ENCODE peak calls at places on chromosomes 12 and 14, in eight cellular contexts. T is left ventricle myocardium inferior, J is HCT116, B is adrenal gland, I is endodermal cell, X is pancreas, L is spleen, S is aorta. D is an unnamed sample. For H3K27me3, the result is how much of the 10 kb centered on the place peaks cover.

GRCh38 chr12:75876843-75877587 is 154.6 kb downstream of the PHLDA1 start:
- DNase-seq in I (peak), S (no peak), L (no peak), X (no peak), T (no peak), J (no peak), B (no peak), D (no peak)

GRCh38 chr14:96090441-96091148 is 51.4 kb downstream of the C14orf132 start:
- DNase-seq in T (peak), I (no peak), J (no peak), L (peak), S (peak), B (peak), X (peak), D (no peak)

GRCh38 chr12:6767592-6768384 is 1.6 kb downstream of the PTMS start:
- DNase-seq in S (no peak), T (no peak), J (no peak), I (peak), B (no peak), L (no peak), X (no peak), D (no peak)

GRCh38 chr12:80064269-80064668 is 35.1 kb upstream of the OTOGL start:
- DNase-seq in J (no peak), L (no peak), X (no peak), B (no peak), S (no peak), T (no peak), I (no peak), D (no peak)

GRCh38 chr12:106145539-106146447 is 7.0 kb upstream of the NUAK1 start:
- DNase-seq in B (peak), T (peak), X (peak), J (no peak), L (no peak), S (no peak), I (peak), D (no peak)

GRCh38 chr14:55031190-55031589 is 4.2 kb downstream of the SOCS4 start:
- DNase-seq in X (no peak), L (no peak), T (no peak), S (no peak), B (no peak), J (no peak), I (no peak), D (no peak)

GRCh38 chr14:64970041-64970440 is 2.1 kb downstream of the RAB15 start:
- DNase-seq in B (no peak), T (no peak), L (no peak), I (no peak), J (no peak), S (no peak), X (no peak), D (no peak)

GRCh38 chr12:55830601-55831406 is 1.4 kb upstream of the DNAJC14 start:
- DNase-seq in T (peak), L (peak), J (no peak), X (peak), B (peak), I (peak), S (peak), D (peak)

GRCh38 chr12:106248849-106249371 is 1.1 kb upstream of the CKAP4 start:
- DNase-seq in I (peak), X (no peak), T (no peak), B (peak), J (no peak), L (peak), S (no peak), D (peak)

GRCh38 chr12:131129839-131130238 is 176.1 kb downstream of the ADGRD1 start:
- DNase-seq in S (peak), B (no peak), T (no peak), L (peak), J (no peak), I (no peak), X (no peak), D (no peak)

GRCh38 chr12:24742378-24742777 is 206.5 kb downstream of the BCAT1 start:
- DNase-seq in T (peak), L (peak), X (no peak), S (no peak), J (no peak), B (peak), I (peak), D (no peak)

GRCh38 chr12:108720757-108721514 is 10.4 kb downstream of the CORO1C start:
- DNase-seq in J (no peak), X (no peak), I (no peak), S (no peak), L (no peak), T (no peak), B (no peak), D (no peak)

GRCh38 chr14:62015945-62016344 is 253.7 kb downstream of the SNAPC1 start:
- DNase-seq in S (no peak), I (no peak), J (no peak), L (no peak), X (no peak), T (no peak), B (no peak), D (no peak)

DNA sequence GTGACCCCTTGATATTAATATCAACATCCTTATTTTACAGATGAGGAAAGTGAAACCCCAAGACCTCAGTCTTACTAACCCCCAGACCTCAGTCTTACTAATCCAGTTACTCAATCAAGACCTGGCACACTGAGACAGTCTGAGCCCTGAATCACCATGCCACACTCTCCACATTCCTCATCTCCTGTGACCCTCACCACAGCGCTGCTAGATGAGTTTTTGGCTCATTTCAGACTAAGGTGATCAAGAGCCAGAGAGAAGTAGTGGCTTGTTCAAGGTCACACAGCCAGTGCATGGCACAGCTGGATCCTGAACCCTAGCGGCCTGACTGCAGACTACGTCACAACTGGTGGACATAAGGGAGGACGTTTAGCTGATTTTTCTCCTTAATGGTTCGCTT is 579.2 kb downstream of the BCL11B start:
- DNase-seq in J (no peak), X (no peak), B (peak), I (no peak), T (no peak), L (no peak), S (no peak), D (no peak)
- H3K27ac ChIP-seq in J (no peak), X (no peak), B (no peak), I (no peak), T (no peak), L (no peak), S (no peak), D (no peak)

GRCh38 chr12:29709641-29710040 is 74.1 kb downstream of the TMTC1 start:
- DNase-seq in L (no peak), B (no peak), I (no peak), X (no peak), J (no peak), T (no peak), S (no peak), D (no peak)
- H3K4me3 ChIP-seq in L (no peak), B (no peak), I (no peak), X (no peak), J (no peak), T (peak), S (no peak), D (no peak)

DNA sequence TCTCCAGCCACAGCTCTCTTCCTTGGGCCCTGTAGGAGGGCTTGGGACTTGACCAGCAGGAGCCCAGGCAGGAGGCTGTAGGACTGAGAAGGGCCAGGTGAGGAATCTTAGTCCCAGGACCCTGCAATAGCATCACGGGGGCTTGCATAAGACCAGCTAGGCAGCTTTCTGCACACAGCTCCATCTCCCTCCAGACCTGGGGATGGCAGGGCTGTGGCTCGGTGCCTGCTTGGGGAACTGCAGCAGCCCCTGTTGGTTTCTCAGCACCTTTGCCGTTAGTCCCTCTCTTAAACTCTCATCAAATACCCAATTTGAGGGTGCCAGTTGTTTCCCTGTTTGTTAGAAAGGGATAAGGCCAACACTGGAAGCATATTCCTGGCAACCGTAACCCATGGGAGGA is 14.3 kb downstream of the DIO3 start:
- DNase-seq in T (no peak), B (no peak), I (peak), X (no peak), J (no peak), S (no peak), L (peak), D (no peak)
- H3K27me3 ChIP-seq in T (half or more), B (under half), I (under half), X (under half), J (under half), S (under half), L (under half), D (under half)

GRCh38 chr14:68945585-68946289 is 33.4 kb downstream of the ACTN1 start:
- DNase-seq in S (no peak), T (peak), J (no peak), I (no peak), X (no peak), L (no peak), B (no peak), D (no peak)
- H3K27ac ChIP-seq in S (peak), T (peak), J (no peak), I (no peak), X (peak), L (peak), B (no peak), D (no peak)

GRCh38 chr12:49100380-49100779 is 5.8 kb upstream of the DHH start:
- DNase-seq in S (peak), L (no peak), X (no peak), B (no peak), I (no peak), J (no peak), T (no peak), D (no peak)
- H3K4me3 ChIP-seq in S (no peak), L (no peak), X (no peak), B (no peak), I (no peak), J (no peak), T (no peak), D (no peak)